ENCODE peak calls at places on chromosomes 4 and X, in eight cellular contexts. One of them, this sample, is unnamed.

GRCh38 chrX:123167621-123168020 is 16.5 kb upstream of the GRIA3 start:
- DNase-seq in activated T-cell treated with anti-CD3 and anti-CD28 coated beads for 4 hours: no peak
- DNase-seq in HFF-Myc: no peak
- DNase-seq in naive thymus-derived CD4-positive, alpha-beta T cell: no peak
- DNase-seq in NCI-H1105: no peak
- DNase-seq in omental fat pad: no peak
- DNase-seq in choroid plexus epithelial cell: no peak
- DNase-seq in CD4-positive, CD25-positive, alpha-beta regulatory T cell: no peak
- DNase-seq in this sample: no peak

GRCh38 chr4:69799337-69799736 is 38.9 kb upstream of the SULT1B1 start:
- DNase-seq in activated T-cell treated with anti-CD3 and anti-CD28 coated beads for 4 hours: no peak
- DNase-seq in HFF-Myc: no peak
- DNase-seq in naive thymus-derived CD4-positive, alpha-beta T cell: no peak
- DNase-seq in NCI-H1105: no peak
- DNase-seq in omental fat pad: no peak
- DNase-seq in choroid plexus epithelial cell: no peak
- DNase-seq in CD4-positive, CD25-positive, alpha-beta regulatory T cell: no peak
- DNase-seq in this sample: no peak

GRCh38 chr4:85165808-85166207 is 199.3 kb upstream of the WDFY3 start:
- DNase-seq in activated T-cell treated with anti-CD3 and anti-CD28 coated beads for 4 hours: no peak
- DNase-seq in HFF-Myc: no peak
- DNase-seq in naive thymus-derived CD4-positive, alpha-beta T cell: no peak
- DNase-seq in NCI-H1105: no peak
- DNase-seq in omental fat pad: no peak
- DNase-seq in choroid plexus epithelial cell: no peak
- DNase-seq in CD4-positive, CD25-positive, alpha-beta regulatory T cell: no peak
- DNase-seq in this sample: no peak

GRCh38 chr4:1871471-1872021 is 353 bp downstream of the NSD2 start:
- DNase-seq in activated T-cell treated with anti-CD3 and anti-CD28 coated beads for 4 hours: no peak
- DNase-seq in HFF-Myc: no peak
- DNase-seq in naive thymus-derived CD4-positive, alpha-beta T cell: no peak
- DNase-seq in NCI-H1105: no peak
- DNase-seq in omental fat pad: no peak
- DNase-seq in choroid plexus epithelial cell: no peak
- DNase-seq in CD4-positive, CD25-positive, alpha-beta regulatory T cell: no peak
- DNase-seq in this sample: peak

GRCh38 chrX:154006965-154007364 is 12.7 kb downstream of the IRAK1 start:
- DNase-seq in activated T-cell treated with anti-CD3 and anti-CD28 coated beads for 4 hours: no peak
- DNase-seq in HFF-Myc: no peak
- DNase-seq in naive thymus-derived CD4-positive, alpha-beta T cell: no peak
- DNase-seq in NCI-H1105: no peak
- DNase-seq in omental fat pad: no peak
- DNase-seq in choroid plexus epithelial cell: no peak
- DNase-seq in CD4-positive, CD25-positive, alpha-beta regulatory T cell: no peak
- DNase-seq in this sample: no peak

GRCh38 chrX:70436380-70436779 is 8.3 kb upstream of the DLG3 start:
- DNase-seq in activated T-cell treated with anti-CD3 and anti-CD28 coated beads for 4 hours: no peak
- DNase-seq in HFF-Myc: no peak
- DNase-seq in naive thymus-derived CD4-positive, alpha-beta T cell: no peak
- DNase-seq in NCI-H1105: peak
- DNase-seq in omental fat pad: no peak
- DNase-seq in choroid plexus epithelial cell: peak
- DNase-seq in CD4-positive, CD25-positive, alpha-beta regulatory T cell: no peak
- DNase-seq in this sample: peak

GRCh38 chr4:161990721-161991120 is 173.1 kb downstream of the FSTL5 start:
- DNase-seq in activated T-cell treated with anti-CD3 and anti-CD28 coated beads for 4 hours: no peak
- DNase-seq in HFF-Myc: no peak
- DNase-seq in naive thymus-derived CD4-positive, alpha-beta T cell: no peak
- DNase-seq in NCI-H1105: no peak
- DNase-seq in omental fat pad: no peak
- DNase-seq in choroid plexus epithelial cell: no peak
- DNase-seq in CD4-positive, CD25-positive, alpha-beta regulatory T cell: no peak
- DNase-seq in this sample: no peak

GRCh38 chr4:83238393-83238792 is 46.2 kb downstream of the COQ2 start:
- DNase-seq in activated T-cell treated with anti-CD3 and anti-CD28 coated beads for 4 hours: no peak
- DNase-seq in HFF-Myc: no peak
- DNase-seq in naive thymus-derived CD4-positive, alpha-beta T cell: no peak
- DNase-seq in NCI-H1105: no peak
- DNase-seq in omental fat pad: no peak
- DNase-seq in choroid plexus epithelial cell: no peak
- DNase-seq in CD4-positive, CD25-positive, alpha-beta regulatory T cell: no peak
- DNase-seq in this sample: no peak

GRCh38 chr4:124079174-124079780 is 633.3 kb downstream of the ANKRD50 start:
- DNase-seq in activated T-cell treated with anti-CD3 and anti-CD28 coated beads for 4 hours: no peak
- DNase-seq in HFF-Myc: no peak
- DNase-seq in naive thymus-derived CD4-positive, alpha-beta T cell: no peak
- DNase-seq in NCI-H1105: no peak
- DNase-seq in omental fat pad: no peak
- DNase-seq in choroid plexus epithelial cell: no peak
- DNase-seq in CD4-positive, CD25-positive, alpha-beta regulatory T cell: no peak
- DNase-seq in this sample: no peak

GRCh38 chr4:114734581-114734980 is 136.0 kb downstream of the UGT8 start:
- DNase-seq in activated T-cell treated with anti-CD3 and anti-CD28 coated beads for 4 hours: no peak
- DNase-seq in HFF-Myc: no peak
- DNase-seq in naive thymus-derived CD4-positive, alpha-beta T cell: no peak
- DNase-seq in NCI-H1105: no peak
- DNase-seq in omental fat pad: no peak
- DNase-seq in choroid plexus epithelial cell: peak
- DNase-seq in CD4-positive, CD25-positive, alpha-beta regulatory T cell: no peak
- DNase-seq in this sample: no peak

GRCh38 chr4:104966349-104967033 is 180.2 kb upstream of the TET2 start:
- DNase-seq in activated T-cell treated with anti-CD3 and anti-CD28 coated beads for 4 hours: no peak
- DNase-seq in HFF-Myc: no peak
- DNase-seq in naive thymus-derived CD4-positive, alpha-beta T cell: no peak
- DNase-seq in NCI-H1105: no peak
- DNase-seq in omental fat pad: no peak
- DNase-seq in choroid plexus epithelial cell: no peak
- DNase-seq in CD4-positive, CD25-positive, alpha-beta regulatory T cell: peak
- DNase-seq in this sample: peak

This sample was measured in OCI-M1.